ENCODE peak calls at places on chromosomes 16 and 17, in ten cellular contexts. P, U, Z, L, O, H, Y, J, T and M are unnamed samples.

GRCh38 chr17:36934144-36934758 is 3.0 kb upstream of the LHX1 start:
- DNase-seq in P (no peak), Y (no peak), U (no peak), O (no peak), J (no peak), L (no peak), H (no peak), Z (no peak), T (no peak), M (no peak)

GRCh38 chr17:48612854-48613691 is 2.0 kb downstream of the HOXB8 start:
- DNase-seq in O (no peak), L (peak; percentile 58), T (peak; percentile 52), H (no peak), Y (no peak), P (peak; percentile 53), U (no peak), Z (peak; percentile 55), J (no peak), M (peak; percentile 25)

GRCh38 chr16:13793788-13794461 is 126.0 kb upstream of the ERCC4 start:
- DNase-seq in T (no peak), Z (peak; percentile 4), Y (no peak), H (no peak), U (no peak), J (peak; percentile 59), L (no peak), P (no peak), O (no peak), M (no peak)

GRCh38 chr17:47077576-47077975 is 98.5 kb upstream of the RPRML start:
- DNase-seq in T (no peak), J (no peak), Z (no peak), H (peak; percentile 41), U (no peak), O (no peak), Y (no peak), L (no peak), P (peak; percentile 46), M (peak; percentile 6)

GRCh38 chr16:4409081-4409932 is 7.1 kb downstream of the CORO7 start:
- DNase-seq in L (no peak), T (no peak), U (no peak), H (no peak), O (no peak), Z (no peak), J (no peak), P (no peak), Y (no peak), M (no peak)

GRCh38 chr17:82463881-82464566 is 5.5 kb downstream of the NARF start:
- DNase-seq in Z (no peak), L (no peak), U (no peak), T (no peak), H (no peak), O (no peak), P (no peak), Y (no peak), J (no peak), M (no peak)

GRCh38 chr16:58449768-58450167 is 50.2 kb upstream of the NDRG4 start:
- DNase-seq in O (peak; percentile 60), P (no peak), Y (no peak), T (no peak), Z (no peak), U (no peak), J (no peak), L (no peak), H (no peak), M (no peak)

GRCh38 chr16:51763072-51763658 is 612.1 kb upstream of the SALL1 start:
- DNase-seq in Y (no peak), O (no peak), T (no peak), L (no peak), P (peak; percentile 4), U (no peak), H (no peak), J (no peak), Z (peak; percentile 86), M (no peak)

GRCh38 chr16:81539009-81539820 is 94.6 kb downstream of the CMIP start:
- DNase-seq in T (no peak), P (no peak), O (no peak), H (peak; percentile 60), J (no peak), Y (no peak), U (no peak), L (no peak), Z (no peak), M (no peak)

GRCh38 chr16:50834701-50835100 is 92.8 kb downstream of the CYLD start:
- DNase-seq in Z (no peak), U (no peak), T (no peak), H (no peak), O (no peak), J (no peak), L (no peak), Y (no peak), P (no peak), M (no peak)

GRCh38 chr17:38572665-38573365 is 32.9 kb downstream of the SRCIN1 start:
- DNase-seq in O (peak; percentile 50), T (peak; percentile 60), Y (no peak), Z (peak; percentile 83), P (no peak), H (no peak), U (no peak), L (no peak), J (peak; percentile 60), M (no peak)

DNA sequence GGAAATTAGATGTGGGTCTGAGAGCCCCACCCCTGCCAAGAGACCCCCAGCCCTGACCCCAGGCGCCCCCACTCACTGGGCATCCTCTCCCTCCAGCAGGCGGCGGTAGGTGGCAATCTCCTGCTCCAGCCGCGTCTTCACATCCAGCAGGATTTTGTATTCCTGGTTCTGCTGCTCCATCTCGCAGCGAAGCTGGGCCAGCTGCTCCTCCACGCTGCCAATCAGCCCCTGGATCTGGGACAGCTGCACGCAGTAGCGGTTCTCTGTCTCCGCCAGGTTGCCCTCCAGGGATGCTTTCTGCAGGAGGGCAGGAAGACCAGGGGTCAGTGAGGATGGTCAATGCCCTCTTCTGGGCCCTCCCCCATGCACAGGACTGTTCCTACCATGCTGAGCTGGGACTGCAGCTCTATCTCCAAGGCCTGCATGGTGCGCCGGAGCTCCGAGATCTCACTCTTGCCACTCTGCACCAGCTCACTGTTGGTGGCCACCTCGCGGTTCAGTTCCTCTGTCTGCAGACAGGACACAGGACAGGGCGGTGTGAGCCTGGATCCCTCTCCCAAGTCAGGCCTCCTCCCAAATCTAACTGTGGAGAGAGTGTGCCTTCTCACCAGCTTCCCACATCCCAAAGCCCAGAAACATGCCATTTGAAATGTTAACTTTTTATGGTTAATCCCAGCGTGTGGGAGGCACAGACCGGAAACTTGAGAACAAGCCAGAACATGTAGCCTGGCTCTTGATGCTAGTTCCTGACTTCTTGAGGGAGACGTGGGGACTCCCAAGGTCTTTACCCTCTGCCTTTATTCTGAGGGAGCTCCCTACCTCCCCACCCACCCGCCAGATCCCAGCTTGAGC is 3.6 kb downstream of the KRT17 start:
- DNase-seq in H (no peak), Z (no peak), L (no peak), U (no peak), O (no peak), T (peak; percentile 37), J (peak; percentile 31), P (no peak), Y (no peak), M (peak; percentile 55)
- TF ChIP-seq CTCF in H (no peak), Z (no peak), L (no peak), U (no peak), O (no peak), T (peak; percentile 17), J (no peak), P (no peak), Y (no peak), M (no peak)

DNA sequence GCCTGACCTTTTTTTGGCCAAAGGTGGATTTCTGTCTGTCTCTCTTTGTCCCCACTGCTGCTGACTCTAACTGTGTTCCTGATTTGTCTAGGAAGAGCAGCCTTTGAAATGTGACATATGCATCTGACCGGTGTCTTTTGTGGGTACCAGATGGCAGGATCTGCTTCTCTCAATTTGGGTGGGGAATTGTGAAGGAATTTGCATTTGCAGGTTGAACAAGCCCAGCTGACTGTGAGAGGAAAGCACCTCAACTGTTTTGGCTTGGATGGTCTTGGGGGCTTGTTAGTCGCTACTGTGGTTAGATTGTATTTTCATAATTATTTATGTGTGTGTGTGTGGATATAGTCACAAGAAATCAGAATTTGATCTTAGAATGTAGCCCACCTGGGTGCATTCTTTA is 37.7 kb upstream of the LCMT1 start:
- DNase-seq in J (no peak), L (no peak), Y (no peak), O (no peak), Z (no peak), P (no peak), U (no peak), H (no peak), T (no peak), M (no peak)
- H3K4me3 ChIP-seq in J (no peak overlapping the region), L (no peak overlapping the region), Y (no peak overlapping the region), O (no peak overlapping the region), Z (no peak overlapping the region), P (no peak overlapping the region), U (no peak overlapping the region), H (no peak overlapping the region), T (no peak overlapping the region), M (no peak overlapping the region)

DNA sequence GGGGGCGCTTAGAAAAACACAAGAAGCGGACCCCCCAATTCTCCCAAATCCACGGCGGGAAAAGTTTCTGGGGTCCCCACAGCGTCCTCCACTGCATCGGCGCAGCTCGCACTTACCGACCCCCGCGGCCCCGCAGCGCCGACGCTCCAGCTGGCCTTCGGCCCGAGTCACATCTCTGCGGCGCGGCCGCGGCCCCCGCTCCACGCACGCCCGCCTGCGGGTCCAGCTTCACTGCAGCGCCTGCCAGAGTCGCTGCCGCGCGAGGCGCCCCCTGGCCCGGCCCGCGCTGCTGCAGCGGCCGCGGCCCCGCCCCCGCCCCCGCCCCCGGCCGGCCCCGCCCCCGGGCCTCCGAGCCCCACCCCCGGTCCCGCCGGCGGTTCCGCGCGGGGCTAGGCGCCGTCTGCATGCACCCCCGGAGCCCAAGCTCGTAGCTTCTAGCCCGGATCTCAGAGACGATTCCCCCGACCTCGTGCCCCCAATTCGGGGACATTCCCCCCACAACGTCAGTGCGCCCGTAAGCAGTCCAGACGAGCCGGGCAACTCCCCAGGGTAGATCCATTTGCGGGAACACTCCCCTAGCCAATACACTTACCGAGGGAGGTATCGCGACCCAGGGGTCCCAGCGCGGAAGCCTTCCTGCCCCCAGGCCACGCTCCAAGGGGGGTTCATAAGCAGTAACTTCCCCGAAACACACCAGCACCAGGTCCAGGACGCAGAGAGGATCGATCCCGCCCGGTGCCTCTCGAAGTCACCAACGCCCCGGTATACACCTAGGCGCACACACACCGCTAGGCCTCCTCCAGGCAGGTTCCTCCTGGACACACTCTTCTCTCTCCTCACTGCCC is at the start of gene GPRC5B:
- DNase-seq in Y (no peak), J (no peak), P (no peak), O (no peak), Z (peak; percentile 84), U (peak; percentile 69), H (no peak), T (peak; percentile 70), L (peak; percentile 54), M (peak; percentile 46)
- TF ChIP-seq CTCF in Y (no peak), J (no peak), P (peak; percentile 10), O (no peak), Z (no peak), U (peak; percentile 23), H (no peak), T (no peak), L (no peak), M (no peak)

DNA sequence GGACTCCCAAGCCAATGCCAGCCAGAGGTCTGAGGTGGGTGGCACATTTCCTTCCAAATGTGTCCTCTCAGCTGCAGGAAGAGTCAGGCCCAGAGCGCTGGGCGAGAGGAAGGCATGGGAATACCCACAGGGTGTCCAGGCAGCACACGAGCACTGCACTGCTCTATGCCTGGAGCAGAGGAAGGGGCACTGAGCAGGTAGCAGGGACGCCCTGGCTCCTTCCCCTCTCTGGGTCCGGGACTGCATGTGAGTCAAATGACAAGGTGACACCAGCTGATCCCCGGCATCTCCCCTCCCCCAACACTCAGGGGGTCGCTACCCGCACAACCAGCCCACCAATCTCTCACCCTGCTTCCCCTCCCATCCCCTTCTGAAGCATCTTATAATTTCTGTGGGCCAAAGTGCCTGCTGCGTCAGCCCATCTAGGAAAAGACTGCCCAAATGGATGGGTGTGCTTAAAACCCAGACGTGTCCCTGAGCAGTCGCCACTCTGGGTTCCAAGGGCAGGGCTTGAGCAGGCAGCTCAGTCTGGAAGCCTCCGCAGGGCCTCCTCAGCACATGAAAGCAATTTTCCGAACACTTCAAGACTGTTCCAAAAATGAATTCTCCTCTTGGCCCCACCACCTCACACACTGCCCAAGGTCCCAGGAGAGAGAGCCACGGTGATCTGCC is 12.0 kb upstream of the BCAR1 start:
- DNase-seq in U (no peak), H (no peak), L (no peak), Y (no peak), T (no peak), Z (no peak), J (no peak), O (no peak), P (no peak), M (no peak)
- H3K4me3 ChIP-seq in U (no peak overlapping the region), H (peak overlapping the region; percentile 94), L (no peak overlapping the region), Y (no peak overlapping the region), T (no peak overlapping the region), Z (no peak overlapping the region), J (peak overlapping the region; percentile 98), O (no peak overlapping the region), P (peak overlapping the region; percentile 95), M (peak overlapping the region; percentile 93)